ENCODE peak calls at places on chromosomes 6 and 20, in nine cellular contexts. H is HCT116, M is GM23338, T is HepG2, K is K562, O is A549, N is SK-N-SH, R is GM12878, L is HL-60. I is an unnamed sample.
A peak's percentile ranks its signal among the peaks of the same experiment; 100 is the strongest.

GRCh38 chr6:50952092-50952932 is 133.6 kb downstream of the TFAP2B start:
- DNase-seq in O (no peak), K (no peak), T (no peak), H (no peak), M (peak; percentile 30), R (no peak), L (no peak), N (no peak), I (no peak)

GRCh38 chr6:11423072-11423471 is 114.5 kb upstream of the TMEM170B start:
- DNase-seq in K (no peak), N (no peak), O (no peak), T (no peak), H (no peak), L (no peak), M (no peak), R (no peak), I (no peak)

GRCh38 chr6:112253505-112253841 is 894 bp downstream of the LAMA4 start:
- DNase-seq in L (no peak), T (no peak), H (no peak), M (no peak), O (peak; percentile 5), N (peak; percentile 50), K (no peak), R (no peak), I (no peak)

GRCh38 chr20:3766832-3767433 is 620 bp downstream of the ADISSP start:
- DNase-seq in M (peak; percentile 43), R (no peak), N (no peak), L (no peak), K (peak; percentile 41), O (no peak), T (no peak), H (no peak), I (no peak)

GRCh38 chr6:30171677-30172471 is 8.5 kb downstream of the TRIM15 start:
- DNase-seq in R (no peak), L (no peak), H (no peak), K (no peak), O (no peak), N (peak; percentile 71), T (no peak), M (peak; percentile 87), I (no peak)

GRCh38 chr20:37886851-37887297 is 16.1 kb upstream of the VSTM2L start:
- DNase-seq in T (peak; percentile 79), M (no peak), L (peak; percentile 26), R (peak; percentile 9), N (peak; percentile 48), H (no peak), K (peak; percentile 40), O (no peak), I (no peak)

GRCh38 chr6:4973972-4974885 is 29.6 kb downstream of the RPP40 start:
- DNase-seq in L (no peak), N (peak; percentile 32), R (no peak), T (no peak), H (no peak), M (peak; percentile 85), O (no peak), K (no peak), I (no peak)

GRCh38 chr6:165584541-165584940 is 78.5 kb downstream of the PDE10A start:
- DNase-seq in M (no peak), L (no peak), H (no peak), T (no peak), N (no peak), K (no peak), O (no peak), R (no peak), I (no peak)

GRCh38 chr20:22775671-22776139 is 191.3 kb upstream of the FOXA2 start:
- DNase-seq in H (peak; percentile 21), K (no peak), R (no peak), T (peak; percentile 38), N (no peak), M (no peak), O (peak; percentile 86), L (no peak), I (no peak)

GRCh38 chr6:132087391-132087790 is 136.2 kb upstream of the CCN2 start:
- DNase-seq in O (no peak), N (no peak), T (no peak), K (no peak), R (no peak), M (no peak), H (no peak), L (no peak), I (no peak)

GRCh38 chr6:100257661-100258395 is 206.9 kb downstream of the SIM1 start:
- DNase-seq in N (no peak), H (peak; percentile 7), M (peak; percentile 66), L (no peak), K (peak; percentile 26), O (peak; percentile 46), T (peak; percentile 9), R (peak; percentile 11), I (peak; percentile 56)

GRCh38 chr20:19974621-19975435 is 42.3 kb upstream of the NAA20 start:
- DNase-seq in L (peak; percentile 73), T (no peak), N (peak; percentile 69), H (no peak), K (no peak), R (no peak), M (no peak), O (peak; percentile 89), I (no peak)

GRCh38 chr20:63831696-63832686 is 927 bp upstream of the ZBTB46 start:
- DNase-seq in N (peak; percentile 70), T (peak; percentile 64), K (peak; percentile 74), H (peak; percentile 4), L (no peak), M (peak; percentile 75), O (no peak), R (no peak), I (no peak)

GRCh38 chr6:148463671-148464070 is 121.0 kb downstream of the SASH1 start:
- DNase-seq in N (no peak), R (no peak), T (no peak), K (no peak), O (no peak), H (no peak), M (no peak), L (no peak), I (no peak)

GRCh38 chr6:148464319-148465010 is 121.8 kb downstream of the SASH1 start:
- DNase-seq in O (peak; percentile 32), M (peak; percentile 80), H (peak; percentile 48), T (peak; percentile 63), N (peak; percentile 55), R (peak; percentile 12), K (peak; percentile 72), L (peak; percentile 44), I (peak; percentile 48)

GRCh38 chr6:148465011-148465335 is 122.3 kb downstream of the SASH1 start:
- DNase-seq in H (no peak), M (no peak), O (no peak), R (no peak), L (no peak), N (no peak), T (no peak), K (no peak), I (no peak)

GRCh38 chr6:148466158-148466557 is 123.5 kb downstream of the SASH1 start:
- DNase-seq in T (no peak), M (no peak), O (no peak), N (no peak), K (no peak), H (no peak), R (no peak), L (no peak), I (no peak)

GRCh38 chr6:148465654-148466053 is 123.0 kb downstream of the SASH1 start:
- DNase-seq in T (no peak), O (no peak), L (no peak), H (no peak), N (no peak), K (no peak), M (no peak), R (no peak), I (no peak)
- H3K27ac ChIP-seq in T (no peak overlapping the region), O (no peak overlapping the region), L (no peak overlapping the region), H (no peak overlapping the region), N (no peak overlapping the region), K (no peak overlapping the region), M (no peak overlapping the region), R (no peak overlapping the region), I (no peak overlapping the region)

GRCh38 chr6:25089442-25089841 is 153.7 kb upstream of the RIPOR2 start:
- DNase-seq in R (no peak), L (peak; percentile 49), M (no peak), O (no peak), N (no peak), K (no peak), T (no peak), H (no peak), I (no peak)
- TF ChIP-seq REST in R (no peak), L (no peak), M (no peak), O (no peak), N (no peak), K (no peak), T (no peak), H (no peak), I (no peak)

GRCh38 chr20:11114382-11114781 is 440.6 kb upstream of the JAG1 start:
- DNase-seq in M (no peak), R (no peak), T (no peak), L (no peak), H (no peak), O (no peak), K (no peak), N (no peak), I (no peak)

GRCh38 chr20:11117808-11118528 is 444.2 kb upstream of the JAG1 start:
- DNase-seq in K (no peak), L (no peak), M (no peak), H (peak; percentile 27), T (no peak), O (peak; percentile 44), R (no peak), N (no peak), I (no peak)

GRCh38 chr20:11120451-11120850 is 446.7 kb upstream of the JAG1 start:
- DNase-seq in K (no peak), H (no peak), T (no peak), L (no peak), R (no peak), O (no peak), M (no peak), N (no peak), I (no peak)

DNA sequence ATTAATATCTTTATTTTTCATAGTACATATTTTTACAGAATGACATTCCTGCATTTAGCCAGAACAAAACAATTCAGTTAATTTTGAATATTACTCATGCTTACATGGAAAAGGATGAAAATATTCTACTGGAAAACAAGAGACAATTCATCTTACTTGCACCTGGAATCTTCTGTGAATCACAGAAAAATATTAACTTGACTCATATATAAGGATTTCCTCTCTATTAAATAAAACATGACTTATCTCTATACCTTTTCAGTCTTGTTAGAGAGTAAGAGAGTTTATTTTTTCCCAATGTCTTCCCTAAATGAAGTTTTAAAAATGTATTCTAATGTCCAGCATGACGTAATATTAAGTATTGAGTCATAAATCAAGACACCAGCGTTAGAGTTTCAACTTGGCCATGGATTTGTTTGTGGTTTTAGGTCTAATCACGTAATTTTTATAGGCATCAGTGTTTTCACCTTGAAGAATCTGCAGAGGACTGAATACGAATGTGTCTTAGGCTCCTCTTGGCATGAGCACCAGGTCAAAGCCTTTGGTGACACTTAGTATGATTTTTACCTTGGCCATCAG is 445.1 kb upstream of the JAG1 start:
- DNase-seq in R (no peak), L (no peak), M (no peak), K (no peak), O (no peak), N (no peak), T (no peak), H (no peak), I (no peak)
- TF ChIP-seq CTCF in R (no peak), L (no peak), M (no peak), K (no peak), O (no peak), N (no peak), T (no peak), H (no peak), I (no peak)

GRCh38 chr6:32192608-32193039 is at the start of gene GPSM3:
- DNase-seq in R (peak; percentile 59), H (no peak), M (peak; percentile 85), N (no peak), O (no peak), T (no peak), K (peak; percentile 53), L (peak; percentile 88), I (no peak)
- H3K27ac ChIP-seq in R (peak within 1 kb of the TSS; percentile 100), H (no peak within 1 kb of the TSS), M (peak within 1 kb of the TSS; percentile 28), N (no peak within 1 kb of the TSS), O (peak within 1 kb of the TSS; percentile 100), T (no peak within 1 kb of the TSS), K (peak within 1 kb of the TSS; percentile 93), L (peak within 1 kb of the TSS; percentile 95), I (peak within 1 kb of the TSS; percentile 94)

I was measured in Panc1.